ENCODE peak calls at places on chromosomes 2 and 18, in six cellular contexts. M is neural progenitor cell; H is fibroblast of lung; O is WTC11; X is effector CD4-positive, alpha-beta T cell; D is lower leg skin. T is an unnamed sample.

GRCh38 chr18:56807883-56808282 is 156.7 kb downstream of the WDR7 start:
- DNase-seq in M (no peak), H (no peak), O (no peak), X (no peak), D (no peak), T (no peak)

GRCh38 chr2:144405313-144405710 is 114.6 kb downstream of the ZEB2 start:
- DNase-seq in M (no peak), H (no peak), O (no peak), X (no peak), D (no peak), T (no peak)

GRCh38 chr2:110979834-110980612 is 140.7 kb upstream of the BCL2L11 start:
- DNase-seq in M (no peak), H (no peak), O (no peak), X (no peak), D (no peak), T (no peak)

GRCh38 chr2:88078624-88079169 is 11.1 kb downstream of the SMYD1 start:
- DNase-seq in M (no peak), H (no peak), O (no peak), X (no peak), D (no peak), T (no peak)

GRCh38 chr18:61908661-61909060 is 15.9 kb upstream of the RNF152 start:
- DNase-seq in M (no peak), H (no peak), O (no peak), X (no peak), D (no peak), T (no peak)

GRCh38 chr2:96082211-96083063 is 33.9 kb downstream of the ADRA2B start:
- DNase-seq in M (no peak), H (no peak), O (no peak), X (no peak), D (peak; percentile 78), T (no peak)

GRCh38 chr2:19818039-19818438 is 83.7 kb downstream of the TTC32 start:
- DNase-seq in M (no peak), H (peak; percentile 36), O (no peak), X (no peak), D (peak; percentile 70), T (no peak)

GRCh38 chr2:95386031-95386430 is 16.5 kb upstream of the FAHD2A start:
- DNase-seq in M (no peak), H (no peak), O (no peak), X (no peak), D (peak; percentile 81), T (no peak)

GRCh38 chr2:189337648-189338047 is 103.6 kb upstream of the WDR75 start:
- DNase-seq in M (no peak), H (peak; percentile 95), O (no peak), X (no peak), D (no peak), T (no peak)

GRCh38 chr2:228181098-228182019 is at the start of gene SPHKAP:
- DNase-seq in M (peak; percentile 60), H (peak; percentile 14), O (peak; percentile 53), X (no peak), D (no peak), T (no peak)

GRCh38 chr2:98247383-98247782 is 98.9 kb upstream of the CNGA3 start:
- DNase-seq in M (no peak), H (no peak), O (no peak), X (no peak), D (no peak), T (no peak)

GRCh38 chr18:32919799-32920198 is 147.0 kb upstream of the KLHL14 start:
- DNase-seq in M (peak; percentile 83), H (no peak), O (peak; percentile 59), X (no peak), D (no peak), T (no peak)

GRCh38 chr18:9737814-9738160 is 29.7 kb downstream of the RAB31 start:
- DNase-seq in M (no peak), H (no peak), O (no peak), X (no peak), D (no peak), T (no peak)